ENCODE peak calls at places on chromosomes 4 and X, in five cellular contexts. W is H1, G is lung, K is gastrocnemius medialis, S is left lung. U is an unnamed sample. For H3K9me3 and H3K27me3, the result is how much of the 10 kb centered on the place peaks cover.

GRCh38 chr4:175376287-175376977 is 435.6 kb downstream of the GPM6A start:
- DNase-seq in W (no peak), G (no peak), K (no peak), S (no peak), U (no peak)

GRCh38 chr4:104404384-104404783 is 90.3 kb downstream of the CXXC4 start:
- DNase-seq in W (no peak), G (no peak), K (no peak), S (no peak), U (no peak)

GRCh38 chr4:68906238-68907137 is 45.1 kb downstream of the UGT2A3 start:
- DNase-seq in W (no peak), G (no peak), K (no peak), S (no peak), U (no peak)

GRCh38 chr4:91222019-91222418 is 1081.7 kb upstream of the GRID2 start:
- DNase-seq in W (no peak), G (no peak), K (no peak), S (no peak), U (no peak)

GRCh38 chrX:143669395-143669794 is 33.5 kb upstream of the SLITRK4 start:
- DNase-seq in W (no peak), G (no peak), K (no peak), S (no peak), U (no peak)

GRCh38 chrX:64206556-64207162 is 1.2 kb upstream of the AMER1 start:
- DNase-seq in W (no peak), G (no peak), K (peak), S (no peak), U (no peak)

GRCh38 chrX:17007134-17007768 is 60.8 kb downstream of the REPS2 start:
- DNase-seq in W (no peak), G (no peak), K (no peak), S (no peak), U (no peak)

GRCh38 chr4:41331224-41331623 is 74.5 kb downstream of the UCHL1 start:
- DNase-seq in W (no peak), G (no peak), K (no peak), S (no peak), U (no peak)

GRCh38 chr4:2343476-2343875 is 75.0 kb downstream of the ZFYVE28 start:
- DNase-seq in W (no peak), G (no peak), K (no peak), S (no peak), U (no peak)

GRCh38 chr4:109914356-109914755 is 1.7 kb downstream of the EGF start:
- DNase-seq in W (no peak), G (no peak), K (no peak), S (no peak), U (no peak)

GRCh38 chr4:103091601-103092223 is 7.9 kb downstream of the BDH2 start:
- DNase-seq in W (no peak), G (no peak), K (no peak), S (no peak), U (peak)

GRCh38 chr4:48909697-48910096 is 3.1 kb upstream of the OCIAD2 start:
- DNase-seq in W (peak), G (peak), K (no peak), S (peak), U (peak)

GRCh38 chr4:141635726-141636076 is 682 bp upstream of the IL15 start:
- DNase-seq in W (no peak), G (no peak), K (no peak), S (no peak), U (no peak)

GRCh38 chrX:53356186-53356585 is 66.3 kb downstream of the SMC1A start:
- DNase-seq in W (no peak), G (no peak), K (no peak), S (no peak), U (no peak)

GRCh38 chr4:5890063-5890727 is 2.7 kb downstream of the CRMP1 start:
- DNase-seq in W (peak), G (no peak), K (no peak), S (no peak), U (no peak)

GRCh38 chrX:97446298-97446882 is 562.7 kb downstream of the RPA4 start:
- DNase-seq in W (no peak), G (no peak), K (no peak), S (no peak), U (no peak)

DNA sequence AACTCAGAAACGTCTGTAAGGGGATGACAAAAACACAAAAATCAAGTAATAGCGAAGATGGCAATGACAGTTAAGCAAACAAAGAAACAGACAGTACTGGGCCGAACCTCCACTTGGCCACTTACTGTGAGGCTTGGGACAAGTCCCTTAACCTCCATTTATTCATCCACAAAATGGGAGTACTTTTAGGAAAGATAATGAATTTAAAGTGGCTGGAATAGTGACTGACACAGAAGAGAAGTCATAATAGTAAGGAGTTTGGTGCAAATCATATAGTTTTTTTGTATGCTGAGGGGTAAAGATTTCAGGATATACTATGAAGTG is 1.4 kb upstream of the TLR6 start:
- DNase-seq in W (no peak), G (no peak), K (no peak), S (no peak), U (no peak)
- H3K4me3 ChIP-seq in W (no peak), G (no peak), K (no peak), S (no peak), U (no peak)

DNA sequence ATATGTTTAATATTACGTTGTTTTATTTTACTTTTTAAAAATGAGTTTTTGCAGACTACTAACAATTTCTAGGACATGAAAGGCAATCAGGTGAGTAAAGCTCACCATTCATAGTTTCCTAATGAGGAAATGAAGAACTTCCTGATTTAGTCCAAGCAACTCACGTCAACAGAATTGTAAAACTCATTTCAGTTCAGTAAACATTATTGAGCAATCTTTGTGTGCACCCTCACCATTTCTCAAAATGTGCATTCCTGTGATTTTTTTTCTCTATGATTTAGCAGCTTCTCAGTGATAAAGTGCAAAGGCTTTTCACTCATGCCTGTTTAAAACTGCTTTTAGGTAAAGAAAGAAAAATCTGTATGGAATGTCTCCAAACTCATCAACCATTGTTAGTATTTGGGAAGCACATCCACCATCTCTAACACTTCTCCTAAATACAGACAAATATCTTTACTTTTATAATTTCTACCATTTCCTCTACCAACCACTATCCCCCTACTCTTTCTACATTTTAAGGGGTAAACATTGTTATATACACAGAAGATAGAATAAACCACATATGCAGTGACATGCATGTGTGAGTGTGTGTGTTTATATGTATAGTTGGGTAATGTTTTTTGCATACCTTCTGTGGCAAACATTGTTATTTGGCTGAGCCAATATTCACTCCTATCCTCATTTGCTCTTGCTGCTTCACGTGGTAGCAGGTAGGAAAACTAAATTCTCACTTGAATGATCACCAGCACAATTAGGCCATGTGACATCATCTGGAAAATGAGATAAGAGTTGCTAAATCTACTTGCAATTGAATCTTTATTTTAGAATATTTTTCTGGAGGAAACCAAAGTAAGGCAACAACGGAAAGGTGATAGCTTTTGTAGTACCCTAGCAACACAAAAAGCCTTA is 54.7 kb upstream of the PRDM8 start:
- DNase-seq in W (no peak), G (no peak), K (no peak), S (no peak), U (no peak)
- H3K9me3 ChIP-seq in W (under half), G (under half), K (under half), S (under half), U (under half)

DNA sequence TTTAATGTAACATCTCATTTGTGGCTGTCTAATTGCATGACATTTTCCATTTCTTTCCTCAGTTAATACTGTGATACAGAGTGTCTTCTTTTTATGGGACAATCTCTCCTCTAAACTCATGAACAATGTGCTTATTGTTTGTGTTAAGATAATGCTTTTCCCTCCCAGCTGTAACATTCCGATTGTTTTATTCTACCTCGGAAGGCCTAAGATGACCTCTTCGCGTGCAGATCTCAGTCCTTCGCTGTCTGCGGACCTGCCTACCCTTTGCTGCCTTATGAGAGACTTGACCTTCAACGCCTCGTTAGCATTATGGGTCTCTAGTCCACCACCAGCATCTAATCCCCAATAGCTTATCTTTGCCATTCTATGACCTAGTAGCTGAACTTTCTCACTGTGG is 29.8 kb upstream of the ZFP42 start:
- DNase-seq in W (no peak), G (no peak), K (no peak), S (no peak), U (no peak)
- H3K27me3 ChIP-seq in W (under half), G (under half), K (under half), S (under half), U (under half)

GRCh38 chrX:33211356-33212254 is at the start of gene DMD:
- DNase-seq in W (no peak), G (peak), K (peak), S (peak), U (no peak)

GRCh38 chrX:33204889-33205288 is 6.5 kb downstream of the DMD start:
- DNase-seq in W (no peak), G (no peak), K (peak), S (no peak), U (no peak)

GRCh38 chrX:33210156-33210555 is 1.2 kb downstream of the DMD start:
- DNase-seq in W (no peak), G (no peak), K (no peak), S (no peak), U (no peak)

GRCh38 chrX:33205321-33205720 is 6.0 kb downstream of the DMD start:
- DNase-seq in W (no peak), G (no peak), K (no peak), S (no peak), U (no peak)

DNA sequence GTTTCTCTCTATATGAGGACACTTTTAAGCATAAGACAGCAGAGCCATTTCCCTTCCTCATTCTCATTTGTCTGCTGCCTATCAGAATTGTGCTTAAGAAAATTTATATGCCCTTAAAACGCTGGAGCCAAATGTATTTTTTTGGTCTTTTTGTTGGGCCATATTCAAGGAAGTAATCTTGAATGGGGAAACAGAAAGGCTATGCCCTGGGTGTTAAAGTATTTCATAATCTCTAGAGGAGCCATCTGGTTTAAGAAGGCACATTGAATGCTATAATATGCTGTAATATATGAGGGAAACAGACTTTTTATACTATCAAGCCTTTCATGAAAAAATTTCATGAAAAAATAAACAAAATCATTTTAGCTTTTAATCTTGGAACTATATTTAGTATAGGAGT is 4.3 kb downstream of the DMD start:
- DNase-seq in W (no peak), G (no peak), K (no peak), S (no peak), U (no peak)
- H3K4me3 ChIP-seq in W (no peak), G (no peak), K (peak), S (no peak), U (no peak)

GRCh38 chr4:29867412-29867811 is 852.8 kb upstream of the PCDH7 start:
- DNase-seq in W (no peak), G (no peak), K (no peak), S (no peak), U (no peak)
- H3K9me3 ChIP-seq in W (under half), G (under half), K (under half), S (under half), U (under half)

GRCh38 chr4:4884611-4885010 is 25.1 kb downstream of the MSX1 start:
- DNase-seq in W (no peak), G (no peak), K (no peak), S (no peak), U (no peak)
- H3K27me3 ChIP-seq in W (under half), G (under half), K (under half), S (under half), U (under half)

U was measured in naive thymus-derived CD4-positive, alpha-beta T cell.